ENCODE peak calls at places on chromosomes 7 and 10, in eight cellular contexts. K, R, Q, C, B, H, I and W are unnamed samples.

GRCh38 chr10:70256463-70256862 is 23.2 kb upstream of the PPA1 start:
- DNase-seq in K (no peak), R (no peak), Q (no peak), C (no peak), B (no peak), H (no peak), I (no peak), W (no peak)

GRCh38 chr7:96418600-96418999 is 96.7 kb upstream of the SLC25A13 start:
- DNase-seq in K (no peak), R (no peak), Q (no peak), C (no peak), B (no peak), H (no peak), I (no peak), W (no peak)

GRCh38 chr7:36749282-36749960 is 25.1 kb upstream of the AOAH start:
- DNase-seq in K (no peak), R (no peak), Q (no peak), C (no peak), B (no peak), H (peak; percentile 29), I (no peak), W (no peak)

GRCh38 chr10:3468919-3469638 is 296.5 kb upstream of the PITRM1 start:
- DNase-seq in K (peak; percentile 44), R (peak; percentile 94), Q (no peak), C (no peak), B (no peak), H (peak; percentile 79), I (no peak), W (peak; percentile 92)

GRCh38 chr10:99595770-99596465 is 24.3 kb downstream of the SLC25A28 start:
- DNase-seq in K (no peak), R (no peak), Q (no peak), C (no peak), B (no peak), H (peak; percentile 52), I (no peak), W (peak; percentile 49)

GRCh38 chr10:128059915-128060314 is 66.3 kb downstream of the MKI67 start:
- DNase-seq in K (no peak), R (no peak), Q (no peak), C (no peak), B (no peak), H (no peak), I (no peak), W (no peak)

GRCh38 chr10:131187886-131188285 is 123.6 kb downstream of the TCERG1L start:
- DNase-seq in K (no peak), R (no peak), Q (no peak), C (no peak), B (no peak), H (no peak), I (no peak), W (no peak)

GRCh38 chr7:68537228-68538071 is 1060.8 kb upstream of the AUTS2 start:
- DNase-seq in K (no peak), R (no peak), Q (no peak), C (no peak), B (no peak), H (no peak), I (no peak), W (no peak)

GRCh38 chr7:88289505-88290129 is 17.1 kb downstream of the STEAP4 start:
- DNase-seq in K (peak; percentile 73), R (no peak), Q (no peak), C (no peak), B (no peak), H (no peak), I (no peak), W (peak; percentile 64)

GRCh38 chr7:45923290-45923689 is 2.2 kb upstream of the IGFBP3 start:
- DNase-seq in K (no peak), R (no peak), Q (no peak), C (peak; percentile 57), B (peak; percentile 5), H (peak; percentile 81), I (peak; percentile 72), W (peak; percentile 94)

GRCh38 chr7:531777-532176 is 12.1 kb upstream of the PDGFA start:
- DNase-seq in K (no peak), R (no peak), Q (no peak), C (no peak), B (no peak), H (no peak), I (no peak), W (no peak)

GRCh38 chr7:74495112-74495880 is 41.6 kb downstream of the GTF2IRD1 start:
- DNase-seq in K (no peak), R (no peak), Q (no peak), C (no peak), B (no peak), H (no peak), I (no peak), W (no peak)

GRCh38 chr10:101595591-101596433 is 7.7 kb downstream of the DPCD start:
- DNase-seq in K (no peak), R (peak; percentile 18), Q (no peak), C (no peak), B (no peak), H (no peak), I (no peak), W (no peak)

GRCh38 chr10:19987931-19988330 is 171.7 kb downstream of the PLXDC2 start:
- DNase-seq in K (no peak), R (no peak), Q (no peak), C (no peak), B (no peak), H (no peak), I (no peak), W (no peak)

GRCh38 chr7:127873151-127873550 is 158.1 kb downstream of the LRRC4 start:
- DNase-seq in K (no peak), R (no peak), Q (no peak), C (no peak), B (no peak), H (no peak), I (no peak), W (no peak)

GRCh38 chr10:100645609-100646008 is 99.8 kb upstream of the PAX2 start:
- DNase-seq in K (no peak), R (no peak), Q (no peak), C (no peak), B (no peak), H (no peak), I (no peak), W (no peak)

GRCh38 chr10:21943633-21944265 is 59.8 kb downstream of the DNAJC1 start:
- DNase-seq in K (no peak), R (peak; percentile 16), Q (no peak), C (no peak), B (no peak), H (no peak), I (no peak), W (no peak)

GRCh38 chr7:24829787-24830186 is 72.5 kb upstream of the GSDME start:
- DNase-seq in K (no peak), R (no peak), Q (no peak), C (no peak), B (peak; percentile 47), H (no peak), I (no peak), W (no peak)

GRCh38 chr10:46545861-46546590 is 10.4 kb downstream of the GPRIN2 start:
- DNase-seq in K (no peak), R (no peak), Q (no peak), C (no peak), B (no peak), H (no peak), I (no peak), W (no peak)

GRCh38 chr7:22586806-22587180 is 86.8 kb upstream of the STEAP1B start:
- DNase-seq in K (no peak), R (no peak), Q (no peak), C (no peak), B (no peak), H (peak; percentile 46), I (no peak), W (peak; percentile 67)

GRCh38 chr10:42934351-42934811 is 142.5 kb upstream of the RET start:
- DNase-seq in K (no peak), R (no peak), Q (no peak), C (no peak), B (no peak), H (no peak), I (no peak), W (no peak)

GRCh38 chr7:16200591-16200990 is 220.7 kb downstream of the CRPPA start:
- DNase-seq in K (no peak), R (no peak), Q (no peak), C (no peak), B (no peak), H (no peak), I (no peak), W (no peak)

GRCh38 chr7:93148135-93148534 is at the start of gene SAMD9L:
- DNase-seq in K (no peak), R (no peak), Q (no peak), C (peak; percentile 54), B (no peak), H (peak; percentile 4), I (no peak), W (no peak)

GRCh38 chr10:93006435-93007039 is 54.1 kb upstream of the CYP26C1 start:
- DNase-seq in K (no peak), R (no peak), Q (no peak), C (peak; percentile 24), B (peak; percentile 18), H (peak; percentile 60), I (no peak), W (peak; percentile 39)

GRCh38 chr10:127151541-127151940 is 44.9 kb downstream of the INSYN2A start:
- DNase-seq in K (no peak), R (no peak), Q (no peak), C (no peak), B (no peak), H (peak; percentile 42), I (no peak), W (no peak)

GRCh38 chr10:15624405-15625191 is 95.1 kb downstream of the ITGA8 start:
- DNase-seq in K (no peak), R (peak; percentile 49), Q (no peak), C (no peak), B (no peak), H (no peak), I (no peak), W (no peak)